ENCODE peak calls at places on chromosomes 13 and 19, in eight cellular contexts. F is kidney glomerular epithelial cell; G is HEK293T; U is head of caudate nucleus; M is activated CD4-positive, alpha-beta T cell treated with anti-CD3 and anti-CD28 coated beads, Interleukin-2, amount 50 U/mL, for 48 hours; S is naive thymus-derived CD8-positive, alpha-beta T cell; A is stimulated activated CD4-positive, alpha-beta T cell treated with anti-CD3 and anti-CD28 coated beads, Interleukin-1b, Interleukin-23, amount 100 ng/mL, for 1 hour; Y is amygdala. Q is an unnamed sample.

GRCh38 chr13:67075239-67075638 is 154.9 kb downstream of the PCDH9 start:
- DNase-seq in F (peak; percentile 36), G (no peak), U (no peak), M (no peak), S (no peak), A (no peak), Y (no peak), Q (no peak)

GRCh38 chr13:114124921-114125320 is 7.5 kb downstream of the RASA3 start:
- DNase-seq in F (peak; percentile 34), G (no peak), U (no peak), M (peak; percentile 71), S (peak; percentile 89), A (peak; percentile 47), Y (peak; percentile 18), Q (no peak)

GRCh38 chr13:105341256-105341655 is 1194.2 kb downstream of the EFNB2 start:
- DNase-seq in F (no peak), G (no peak), U (no peak), M (no peak), S (no peak), A (no peak), Y (no peak), Q (no peak)

GRCh38 chr13:51357928-51358595 is 18.6 kb downstream of the SERPINE3 start:
- DNase-seq in F (no peak), G (no peak), U (no peak), M (no peak), S (no peak), A (no peak), Y (no peak), Q (no peak)

GRCh38 chr13:50512602-50513527 is 330.6 kb downstream of the DLEU7 start:
- DNase-seq in F (no peak), G (peak; percentile 41), U (peak; percentile 72), M (peak; percentile 29), S (peak; percentile 41), A (no peak), Y (peak; percentile 16), Q (peak; percentile 31)

GRCh38 chr13:32309812-32310706 is 5.1 kb downstream of the ZAR1L start:
- DNase-seq in F (peak; percentile 63), G (peak; percentile 47), U (peak; percentile 20), M (no peak), S (peak; percentile 52), A (no peak), Y (no peak), Q (no peak)

GRCh38 chr19:5080809-5081208 is 111.9 kb downstream of the KDM4B start:
- DNase-seq in F (no peak), G (no peak), U (no peak), M (no peak), S (no peak), A (no peak), Y (no peak), Q (no peak)

GRCh38 chr19:7742575-7742974 is 4.8 kb downstream of the CD209 start:
- DNase-seq in F (no peak), G (no peak), U (no peak), M (no peak), S (no peak), A (no peak), Y (no peak), Q (no peak)

GRCh38 chr13:101230271-101230890 is 185.9 kb downstream of the NALCN start:
- DNase-seq in F (no peak), G (no peak), U (no peak), M (no peak), S (no peak), A (no peak), Y (no peak), Q (no peak)

GRCh38 chr19:4023600-4024398 is 16.3 kb downstream of the PIAS4 start:
- DNase-seq in F (no peak), G (no peak), U (no peak), M (no peak), S (no peak), A (no peak), Y (no peak), Q (no peak)

GRCh38 chr19:39119830-39120229 is 5.8 kb upstream of the PAK4 start:
- DNase-seq in F (no peak), G (no peak), U (no peak), M (no peak), S (no peak), A (no peak), Y (no peak), Q (no peak)

GRCh38 chr13:67769987-67770341 is 539.8 kb upstream of the PCDH9 start:
- DNase-seq in F (no peak), G (no peak), U (no peak), M (no peak), S (no peak), A (no peak), Y (no peak), Q (no peak)

GRCh38 chr13:41613471-41613870 is 156.1 kb downstream of the RGCC start:
- DNase-seq in F (no peak), G (no peak), U (no peak), M (no peak), S (no peak), A (no peak), Y (no peak), Q (no peak)

GRCh38 chr19:50204811-50205675 is 1.6 kb downstream of the MYH14 start:
- DNase-seq in F (no peak), G (no peak), U (peak; percentile 44), M (no peak), S (no peak), A (no peak), Y (no peak), Q (peak; percentile 78)

Q was measured in breast epithelium.